ENCODE peak calls at places on chromosomes 6 and 20, in five cellular contexts. One of them, this sample, is unnamed.

GRCh38 chr20:32756156-32756555 is 6.0 kb upstream of the DNMT3B start:
- DNase-seq in fibroblast of lung: no peak
- DNase-seq in mesenchymal stem cell: no peak
- DNase-seq in neural progenitor cell: no peak
- DNase-seq in GM23248: no peak
- DNase-seq in this sample: no peak

GRCh38 chr6:116111552-116112528 is 11.2 kb downstream of the NT5DC1 start:
- DNase-seq in fibroblast of lung: peak; percentile 42
- DNase-seq in mesenchymal stem cell: peak; percentile 52
- DNase-seq in neural progenitor cell: peak; percentile 66
- DNase-seq in GM23248: peak; percentile 61
- DNase-seq in this sample: peak; percentile 43

GRCh38 chr6:86276056-86276455 is 633.4 kb upstream of the SYNCRIP start:
- DNase-seq in fibroblast of lung: no peak
- DNase-seq in mesenchymal stem cell: no peak
- DNase-seq in neural progenitor cell: no peak
- DNase-seq in GM23248: no peak
- DNase-seq in this sample: peak; percentile 56

GRCh38 chr6:166736606-166737005 is 109.6 kb upstream of the RPS6KA2 start:
- DNase-seq in fibroblast of lung: peak; percentile 21
- DNase-seq in mesenchymal stem cell: peak; percentile 80
- DNase-seq in neural progenitor cell: no peak
- DNase-seq in GM23248: peak; percentile 47
- DNase-seq in this sample: no peak

GRCh38 chr6:123962508-123962907 is 158.8 kb downstream of the NKAIN2 start:
- DNase-seq in fibroblast of lung: no peak
- DNase-seq in mesenchymal stem cell: no peak
- DNase-seq in neural progenitor cell: no peak
- DNase-seq in GM23248: no peak
- DNase-seq in this sample: no peak

GRCh38 chr20:59736366-59736765 is 132.0 kb downstream of the PHACTR3 start:
- DNase-seq in fibroblast of lung: no peak
- DNase-seq in mesenchymal stem cell: no peak
- DNase-seq in neural progenitor cell: no peak
- DNase-seq in GM23248: no peak
- DNase-seq in this sample: no peak

GRCh38 chr20:36237477-36237876 is 1.2 kb downstream of the AAR2 start:
- DNase-seq in fibroblast of lung: peak; percentile 4
- DNase-seq in mesenchymal stem cell: no peak
- DNase-seq in neural progenitor cell: no peak
- DNase-seq in GM23248: peak; percentile 28
- DNase-seq in this sample: no peak

GRCh38 chr6:2028457-2029038 is 216.9 kb downstream of the GMDS start:
- DNase-seq in fibroblast of lung: no peak
- DNase-seq in mesenchymal stem cell: no peak
- DNase-seq in neural progenitor cell: no peak
- DNase-seq in GM23248: no peak
- DNase-seq in this sample: no peak

GRCh38 chr6:3337521-3338350 is 79.0 kb downstream of the PSMG4 start:
- DNase-seq in fibroblast of lung: peak; percentile 28
- DNase-seq in mesenchymal stem cell: peak; percentile 71
- DNase-seq in neural progenitor cell: no peak
- DNase-seq in GM23248: peak; percentile 51
- DNase-seq in this sample: peak; percentile 24

GRCh38 chr6:83192456-83192855 is 609 bp downstream of the PGM3 start:
- DNase-seq in fibroblast of lung: peak; percentile 15
- DNase-seq in mesenchymal stem cell: peak; percentile 26
- DNase-seq in neural progenitor cell: no peak
- DNase-seq in GM23248: peak; percentile 71
- DNase-seq in this sample: no peak

GRCh38 chr20:51356871-51357270 is 185.6 kb downstream of the NFATC2 start:
- DNase-seq in fibroblast of lung: no peak
- DNase-seq in mesenchymal stem cell: no peak
- DNase-seq in neural progenitor cell: no peak
- DNase-seq in GM23248: no peak
- DNase-seq in this sample: no peak

GRCh38 chr6:108653864-108654402 is 93.2 kb downstream of the FOXO3 start:
- DNase-seq in fibroblast of lung: peak; percentile 60
- DNase-seq in mesenchymal stem cell: no peak
- DNase-seq in neural progenitor cell: no peak
- DNase-seq in GM23248: peak; percentile 51
- DNase-seq in this sample: no peak

GRCh38 chr6:168948990-168949531 is 304.6 kb downstream of the THBS2 start:
- DNase-seq in fibroblast of lung: no peak
- DNase-seq in mesenchymal stem cell: no peak
- DNase-seq in neural progenitor cell: no peak
- DNase-seq in GM23248: no peak
- DNase-seq in this sample: peak; percentile 72

GRCh38 chr6:131766631-131767030 is 41.2 kb upstream of the ENPP1 start:
- DNase-seq in fibroblast of lung: no peak
- DNase-seq in mesenchymal stem cell: no peak
- DNase-seq in neural progenitor cell: no peak
- DNase-seq in GM23248: no peak
- DNase-seq in this sample: no peak

GRCh38 chr6:131763749-131764148 is 44.1 kb upstream of the ENPP1 start:
- DNase-seq in fibroblast of lung: no peak
- DNase-seq in mesenchymal stem cell: no peak
- DNase-seq in neural progenitor cell: no peak
- DNase-seq in GM23248: no peak
- DNase-seq in this sample: no peak

GRCh38 chr6:131765081-131765852 is 42.6 kb upstream of the ENPP1 start:
- DNase-seq in fibroblast of lung: peak; percentile 44
- DNase-seq in mesenchymal stem cell: peak; percentile 78
- DNase-seq in neural progenitor cell: peak; percentile 3
- DNase-seq in GM23248: peak; percentile 87
- DNase-seq in this sample: peak; percentile 71

GRCh38 chr6:131764350-131764749 is 43.5 kb upstream of the ENPP1 start:
- DNase-seq in fibroblast of lung: peak; percentile 45
- DNase-seq in mesenchymal stem cell: peak; percentile 43
- DNase-seq in neural progenitor cell: no peak
- DNase-seq in GM23248: peak; percentile 76
- DNase-seq in this sample: peak; percentile 26

DNA sequence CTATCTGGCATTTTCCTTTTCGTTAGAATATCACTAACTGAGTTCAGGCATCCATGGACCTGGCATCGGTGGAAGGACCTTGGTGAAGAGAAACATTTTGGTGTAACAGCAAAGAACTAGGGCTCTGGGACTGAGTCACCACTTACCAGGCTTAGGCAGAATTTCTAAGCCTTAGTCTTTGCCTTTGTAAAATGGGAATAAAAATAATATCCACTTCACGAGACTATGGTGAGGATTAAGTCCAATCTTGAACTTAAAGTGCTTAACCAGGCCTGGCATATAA is 42.0 kb upstream of the ENPP1 start:
- DNase-seq in fibroblast of lung: no peak
- DNase-seq in mesenchymal stem cell: no peak
- DNase-seq in neural progenitor cell: no peak
- DNase-seq in GM23248: peak; percentile 59
- DNase-seq in this sample: no peak
- H2AFZ ChIP-seq in fibroblast of lung: no peak overlapping the region
- H2AFZ ChIP-seq in mesenchymal stem cell: no peak overlapping the region
- H2AFZ ChIP-seq in neural progenitor cell: no peak overlapping the region
- H2AFZ ChIP-seq in GM23248: peak overlapping the region; percentile 36
- H2AFZ ChIP-seq in this sample: no peak overlapping the region

DNA sequence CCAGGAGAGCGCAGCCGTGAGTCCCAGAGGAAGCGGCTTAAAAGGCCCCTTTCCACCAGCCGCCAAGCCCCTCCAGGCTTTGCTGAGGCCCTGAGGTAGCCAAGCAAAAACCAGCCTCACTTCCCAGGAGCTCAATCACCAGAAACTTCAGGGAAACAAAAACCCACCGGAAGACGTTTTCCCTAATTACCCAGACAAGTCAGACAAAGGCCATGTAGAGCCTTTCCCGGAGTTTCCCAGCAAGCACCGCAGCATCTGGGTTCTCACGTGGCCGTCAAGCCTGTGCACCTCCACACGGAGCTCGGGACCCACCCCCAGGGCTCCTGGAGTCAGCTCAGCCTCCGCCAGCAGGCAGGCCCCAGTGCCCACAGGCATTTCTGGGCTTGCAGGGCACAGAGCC is 10.2 kb upstream of the MRGBP start:
- DNase-seq in fibroblast of lung: no peak
- DNase-seq in mesenchymal stem cell: no peak
- DNase-seq in neural progenitor cell: peak; percentile 61
- DNase-seq in GM23248: no peak
- DNase-seq in this sample: no peak
- H2AFZ ChIP-seq in fibroblast of lung: no peak overlapping the region
- H2AFZ ChIP-seq in mesenchymal stem cell: no peak overlapping the region
- H2AFZ ChIP-seq in neural progenitor cell: no peak overlapping the region
- H2AFZ ChIP-seq in GM23248: no peak overlapping the region
- H2AFZ ChIP-seq in this sample: no peak overlapping the region

GRCh38 chr20:53576586-53577318 is 16.9 kb downstream of the ZNF217 start:
- DNase-seq in fibroblast of lung: no peak
- DNase-seq in mesenchymal stem cell: no peak
- DNase-seq in neural progenitor cell: no peak
- DNase-seq in GM23248: no peak
- DNase-seq in this sample: no peak

GRCh38 chr20:53576195-53576580 is 17.5 kb downstream of the ZNF217 start:
- DNase-seq in fibroblast of lung: no peak
- DNase-seq in mesenchymal stem cell: no peak
- DNase-seq in neural progenitor cell: no peak
- DNase-seq in GM23248: no peak
- DNase-seq in this sample: no peak

GRCh38 chr20:53575481-53576194 is 18.0 kb downstream of the ZNF217 start:
- DNase-seq in fibroblast of lung: no peak
- DNase-seq in mesenchymal stem cell: no peak
- DNase-seq in neural progenitor cell: no peak
- DNase-seq in GM23248: no peak
- DNase-seq in this sample: no peak

GRCh38 chr20:53574819-53575218 is 18.8 kb downstream of the ZNF217 start:
- DNase-seq in fibroblast of lung: no peak
- DNase-seq in mesenchymal stem cell: no peak
- DNase-seq in neural progenitor cell: no peak
- DNase-seq in GM23248: peak; percentile 29
- DNase-seq in this sample: no peak

GRCh38 chr20:53574259-53574789 is 19.3 kb downstream of the ZNF217 start:
- DNase-seq in fibroblast of lung: no peak
- DNase-seq in mesenchymal stem cell: no peak
- DNase-seq in neural progenitor cell: no peak
- DNase-seq in GM23248: no peak
- DNase-seq in this sample: no peak
- H2AFZ ChIP-seq in fibroblast of lung: no peak overlapping the region
- H2AFZ ChIP-seq in mesenchymal stem cell: no peak overlapping the region
- H2AFZ ChIP-seq in neural progenitor cell: no peak overlapping the region
- H2AFZ ChIP-seq in GM23248: no peak overlapping the region
- H2AFZ ChIP-seq in this sample: no peak overlapping the region

DNA sequence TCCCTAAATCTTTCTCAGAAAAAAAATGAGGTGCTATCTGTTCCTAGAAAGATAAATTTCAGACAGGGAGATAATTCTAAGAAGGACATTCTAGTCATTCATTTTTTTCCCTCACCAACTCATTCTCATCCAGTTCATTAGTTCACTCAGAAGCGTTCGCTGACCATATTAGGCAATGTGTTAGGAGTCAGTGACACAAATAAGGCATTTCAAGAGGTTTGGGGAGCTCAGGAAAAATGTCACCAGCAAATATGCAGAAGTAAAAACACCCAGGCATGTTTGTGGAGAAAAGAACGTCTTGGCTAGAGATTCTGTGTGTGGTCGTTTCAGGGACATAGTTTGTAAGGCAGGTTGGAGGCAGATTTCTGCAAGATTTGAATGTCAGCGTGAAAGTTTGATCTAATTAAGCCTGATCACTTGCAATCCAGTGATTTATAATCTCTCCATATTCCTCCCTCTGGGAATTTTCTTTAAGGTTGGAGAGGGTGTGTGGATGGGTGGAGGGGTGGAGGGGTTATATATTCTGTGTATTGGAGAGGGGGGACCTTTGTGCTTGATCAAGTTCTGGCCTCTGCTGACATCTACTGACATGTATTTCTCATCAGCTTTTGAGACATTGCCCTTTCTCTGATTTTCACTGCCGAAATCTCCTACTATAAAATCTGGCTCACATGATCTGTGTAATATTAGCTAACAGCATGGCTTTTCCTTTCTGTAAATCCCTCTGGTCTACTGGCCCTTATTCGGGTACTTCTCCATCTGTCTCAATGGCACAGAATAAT is 3.6 kb downstream of the MYCT1 start:
- DNase-seq in fibroblast of lung: peak; percentile 21
- DNase-seq in mesenchymal stem cell: no peak
- DNase-seq in neural progenitor cell: no peak
- DNase-seq in GM23248: no peak
- DNase-seq in this sample: no peak
- H2AFZ ChIP-seq in fibroblast of lung: no peak overlapping the region
- H2AFZ ChIP-seq in mesenchymal stem cell: no peak overlapping the region
- H2AFZ ChIP-seq in neural progenitor cell: peak overlapping the region; percentile 18
- H2AFZ ChIP-seq in GM23248: no peak overlapping the region
- H2AFZ ChIP-seq in this sample: no peak overlapping the region

This sample was measured in trophoblast cell.